ENCODE peak calls at places on chromosome 19, in four cellular contexts. D is mesenchymal stem cell, A is IMR-90, G is mesendoderm. K is an unnamed sample.

GRCh38 chr19:4914736-4915501 is 5.6 kb downstream of the UHRF1 start:
- DNase-seq in D (peak), A (peak), G (peak), K (no peak)

GRCh38 chr19:43432866-43433673 is 18.4 kb downstream of the TEX101 start:
- DNase-seq in D (peak), A (peak), G (peak), K (peak)

GRCh38 chr19:55368701-55369563 is 1.3 kb downstream of the IL11 start:
- DNase-seq in D (peak), A (peak), G (peak), K (no peak)

GRCh38 chr19:8224394-8225145 is 15.4 kb downstream of the CERS4 start:
- DNase-seq in D (no peak), A (no peak), G (no peak), K (no peak)

GRCh38 chr19:36748431-36749275 is 24.0 kb downstream of the ZNF850 start:
- DNase-seq in D (no peak), A (no peak), G (peak), K (no peak)

GRCh38 chr19:48190288-48191284 is 20.1 kb downstream of the ZSWIM9 start:
- DNase-seq in D (peak), A (peak), G (peak), K (no peak)

GRCh38 chr19:19334989-19335344 is 14.3 kb downstream of the MAU2 start:
- DNase-seq in D (no peak), A (no peak), G (no peak), K (no peak)

GRCh38 chr19:36140289-36141038 is 598 bp downstream of the CAPNS1 start:
- DNase-seq in D (peak), A (peak), G (peak), K (peak)

GRCh38 chr19:46537136-46538097 is 41.8 kb upstream of the PNMA8B start:
- DNase-seq in D (peak), A (peak), G (peak), K (no peak)

GRCh38 chr19:5142725-5143097 is 173.8 kb downstream of the KDM4B start:
- DNase-seq in D (no peak), A (no peak), G (no peak), K (no peak)

GRCh38 chr19:53657778-53658177 is 26.0 kb downstream of the DPRX start:
- DNase-seq in D (no peak), A (no peak), G (no peak), K (no peak)

GRCh38 chr19:46480409-46480808 is 9.0 kb upstream of the PNMA8A start:
- DNase-seq in D (peak), A (peak), G (no peak), K (no peak)

GRCh38 chr19:30091856-30092255 is 149.8 kb downstream of the URI1 start:
- DNase-seq in D (no peak), A (no peak), G (no peak), K (no peak)

GRCh38 chr19:13781547-13781946 is 7.3 kb downstream of the C19orf53 start:
- DNase-seq in D (peak), A (peak), G (peak), K (peak)

GRCh38 chr19:7224205-7224833 is 69.9 kb downstream of the INSR start:
- DNase-seq in D (no peak), A (peak), G (no peak), K (no peak)

GRCh38 chr19:53865918-53866696 is 1.6 kb upstream of the MYADM start:
- DNase-seq in D (peak), A (peak), G (peak), K (peak)

GRCh38 chr19:40745402-40745780 is 4.9 kb downstream of the ACTMAP start:
- DNase-seq in D (peak), A (peak), G (peak), K (no peak)
- H2BK5ac ChIP-seq in D (no peak), A (peak), G (no peak), K (no peak)

GRCh38 chr19:2476451-2477140 is 669 bp downstream of the GADD45B start:
- DNase-seq in D (peak), A (peak), G (peak), K (no peak)

GRCh38 chr19:2475018-2475701 is 767 bp upstream of the GADD45B start:
- DNase-seq in D (peak), A (peak), G (peak), K (no peak)

GRCh38 chr19:2474232-2475017 is 1.5 kb upstream of the GADD45B start:
- DNase-seq in D (peak), A (peak), G (peak), K (peak)

GRCh38 chr19:2477141-2477710 is 1.3 kb downstream of the GADD45B start:
- DNase-seq in D (peak), A (peak), G (no peak), K (no peak)

GRCh38 chr19:2475702-2476450 is at the start of gene GADD45B:
- DNase-seq in D (peak), A (peak), G (peak), K (peak)
- H2BK5ac ChIP-seq in D (peak), A (peak), G (peak), K (peak)

DNA sequence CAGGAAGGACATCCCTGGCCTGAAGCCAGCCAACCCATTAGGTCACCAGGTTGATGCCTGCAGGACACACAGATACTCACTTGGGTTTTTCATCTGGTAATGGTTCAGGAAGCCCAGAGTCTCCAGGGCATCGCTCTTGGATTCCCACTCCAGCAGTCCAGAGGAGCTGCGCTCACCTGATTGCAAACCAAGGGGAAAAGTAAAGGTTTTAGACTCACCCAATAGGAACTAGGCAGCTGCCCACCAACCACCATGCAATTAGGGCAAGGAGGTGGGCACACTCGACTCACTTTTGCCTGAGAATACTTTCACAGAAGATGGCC is 5.7 kb upstream of the ECH1 start:
- DNase-seq in D (no peak), A (no peak), G (no peak), K (no peak)
- H2BK5ac ChIP-seq in D (no peak), A (peak), G (no peak), K (no peak)

GRCh38 chr19:9914315-9915207 is 21.8 kb downstream of the OLFM2 start:
- DNase-seq in D (peak), A (peak), G (peak), K (peak)
- H2BK5ac ChIP-seq in D (no peak), A (peak), G (peak), K (no peak)

GRCh38 chr19:17419491-17420266 is at the start of gene MVB12A:
- DNase-seq in D (peak), A (peak), G (peak), K (peak)

GRCh38 chr19:17420267-17420924 is 549 bp downstream of the MVB12A start:
- DNase-seq in D (peak), A (no peak), G (peak), K (no peak)

GRCh38 chr19:17419154-17419490 is 725 bp upstream of the MVB12A start:
- DNase-seq in D (peak), A (no peak), G (no peak), K (no peak)

GRCh38 chr19:17423429-17424208 is 3.8 kb downstream of the MVB12A start:
- DNase-seq in D (no peak), A (no peak), G (no peak), K (no peak)

DNA sequence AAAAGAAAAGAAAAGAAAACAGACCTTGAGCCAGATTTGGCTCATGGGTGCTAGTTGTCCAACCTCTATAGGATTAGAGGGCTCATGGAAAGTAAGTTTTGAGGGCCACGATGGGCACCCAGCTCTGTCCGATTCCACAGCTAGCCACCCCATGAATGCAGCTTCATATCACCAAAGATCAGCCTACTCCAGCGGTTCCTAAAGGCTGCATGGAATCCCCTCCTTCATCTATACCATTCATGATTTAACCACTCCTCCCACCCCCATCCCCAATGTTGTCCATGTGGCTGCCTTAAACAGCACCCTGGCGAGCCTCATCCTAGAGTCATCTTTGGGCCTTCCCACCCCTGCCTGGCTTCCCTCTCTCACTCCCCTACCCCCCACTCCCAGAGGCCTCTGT is 2.1 kb downstream of the MVB12A start:
- DNase-seq in D (no peak), A (no peak), G (no peak), K (no peak)
- H2BK5ac ChIP-seq in D (no peak), A (no peak), G (no peak), K (no peak)

K was measured in neuronal stem cell.